ENCODE peak calls at places on chromosomes 16 and 17, in ten cellular contexts. One of them, this sample, is unnamed.

GRCh38 chr17:10003705-10004104 is 98.6 kb upstream of the RCVRN start:
- DNase-seq in AG10803: no peak
- DNase-seq in CD4-positive, alpha-beta T cell: no peak
- DNase-seq in gastrocnemius medialis: no peak
- DNase-seq in endothelial cell: no peak
- DNase-seq in heart right ventricle: no peak
- DNase-seq in coronary artery: no peak
- DNase-seq in cardiac fibroblast: no peak
- DNase-seq in AG04450: no peak
- DNase-seq in heart left ventricle: no peak
- DNase-seq in this sample: no peak

GRCh38 chr17:76405967-76406647 is 21.7 kb downstream of the SPHK1 start:
- DNase-seq in AG10803: no peak
- DNase-seq in CD4-positive, alpha-beta T cell: no peak
- DNase-seq in gastrocnemius medialis: peak; percentile 65
- DNase-seq in endothelial cell: no peak
- DNase-seq in heart right ventricle: peak; percentile 81
- DNase-seq in coronary artery: peak; percentile 71
- DNase-seq in cardiac fibroblast: peak; percentile 71
- DNase-seq in AG04450: no peak
- DNase-seq in heart left ventricle: peak; percentile 84
- DNase-seq in this sample: no peak

GRCh38 chr16:2483160-2483559 is 8.2 kb downstream of the TBC1D24 start:
- DNase-seq in AG10803: peak; percentile 52
- DNase-seq in CD4-positive, alpha-beta T cell: no peak
- DNase-seq in gastrocnemius medialis: no peak
- DNase-seq in endothelial cell: no peak
- DNase-seq in heart right ventricle: no peak
- DNase-seq in coronary artery: no peak
- DNase-seq in cardiac fibroblast: no peak
- DNase-seq in AG04450: no peak
- DNase-seq in heart left ventricle: no peak
- DNase-seq in this sample: no peak

GRCh38 chr17:78641243-78641642 is 64.0 kb upstream of the DNAH17 start:
- DNase-seq in AG10803: no peak
- DNase-seq in CD4-positive, alpha-beta T cell: no peak
- DNase-seq in gastrocnemius medialis: no peak
- DNase-seq in endothelial cell: no peak
- DNase-seq in heart right ventricle: no peak
- DNase-seq in coronary artery: peak; percentile 68
- DNase-seq in cardiac fibroblast: no peak
- DNase-seq in AG04450: no peak
- DNase-seq in heart left ventricle: no peak
- DNase-seq in this sample: no peak

GRCh38 chr16:4454618-4455017 is 19.8 kb downstream of the NMRAL1 start:
- DNase-seq in AG10803: no peak
- DNase-seq in CD4-positive, alpha-beta T cell: no peak
- DNase-seq in gastrocnemius medialis: no peak
- DNase-seq in endothelial cell: peak; percentile 41
- DNase-seq in heart right ventricle: no peak
- DNase-seq in coronary artery: no peak
- DNase-seq in cardiac fibroblast: no peak
- DNase-seq in AG04450: no peak
- DNase-seq in heart left ventricle: no peak
- DNase-seq in this sample: no peak

GRCh38 chr16:89344314-89344828 is 126.9 kb downstream of the ZNF778 start:
- DNase-seq in AG10803: no peak
- DNase-seq in CD4-positive, alpha-beta T cell: no peak
- DNase-seq in gastrocnemius medialis: no peak
- DNase-seq in endothelial cell: no peak
- DNase-seq in heart right ventricle: no peak
- DNase-seq in coronary artery: no peak
- DNase-seq in cardiac fibroblast: no peak
- DNase-seq in AG04450: no peak
- DNase-seq in heart left ventricle: no peak
- DNase-seq in this sample: no peak

GRCh38 chr17:61399131-61400057 is at the start of gene TBX2:
- DNase-seq in AG10803: peak; percentile 79
- DNase-seq in CD4-positive, alpha-beta T cell: no peak
- DNase-seq in gastrocnemius medialis: no peak
- DNase-seq in endothelial cell: peak; percentile 47
- DNase-seq in heart right ventricle: peak; percentile 84
- DNase-seq in coronary artery: peak; percentile 95
- DNase-seq in cardiac fibroblast: peak; percentile 95
- DNase-seq in AG04450: peak; percentile 93
- DNase-seq in heart left ventricle: peak; percentile 87
- DNase-seq in this sample: no peak

GRCh38 chr17:7354262-7354781 is 634 bp upstream of the TMEM95 start:
- DNase-seq in AG10803: peak; percentile 49
- DNase-seq in CD4-positive, alpha-beta T cell: no peak
- DNase-seq in gastrocnemius medialis: no peak
- DNase-seq in endothelial cell: no peak
- DNase-seq in heart right ventricle: no peak
- DNase-seq in coronary artery: no peak
- DNase-seq in cardiac fibroblast: peak; percentile 71
- DNase-seq in AG04450: no peak
- DNase-seq in heart left ventricle: no peak
- DNase-seq in this sample: no peak

GRCh38 chr17:39246274-39246673 is 20.5 kb upstream of the STAC2 start:
- DNase-seq in AG10803: no peak
- DNase-seq in CD4-positive, alpha-beta T cell: no peak
- DNase-seq in gastrocnemius medialis: no peak
- DNase-seq in endothelial cell: no peak
- DNase-seq in heart right ventricle: no peak
- DNase-seq in coronary artery: no peak
- DNase-seq in cardiac fibroblast: no peak
- DNase-seq in AG04450: no peak
- DNase-seq in heart left ventricle: no peak
- DNase-seq in this sample: no peak

GRCh38 chr16:69880640-69881133 is 70.4 kb upstream of the CLEC18A start:
- DNase-seq in AG10803: peak; percentile 71
- DNase-seq in CD4-positive, alpha-beta T cell: no peak
- DNase-seq in gastrocnemius medialis: no peak
- DNase-seq in endothelial cell: no peak
- DNase-seq in heart right ventricle: no peak
- DNase-seq in coronary artery: no peak
- DNase-seq in cardiac fibroblast: peak; percentile 65
- DNase-seq in AG04450: no peak
- DNase-seq in heart left ventricle: no peak
- DNase-seq in this sample: no peak

GRCh38 chr17:39794249-39794970 is 56.7 kb downstream of the GRB7 start:
- DNase-seq in AG10803: no peak
- DNase-seq in CD4-positive, alpha-beta T cell: peak; percentile 27
- DNase-seq in gastrocnemius medialis: no peak
- DNase-seq in endothelial cell: no peak
- DNase-seq in heart right ventricle: no peak
- DNase-seq in coronary artery: no peak
- DNase-seq in cardiac fibroblast: no peak
- DNase-seq in AG04450: no peak
- DNase-seq in heart left ventricle: no peak
- DNase-seq in this sample: no peak

DNA sequence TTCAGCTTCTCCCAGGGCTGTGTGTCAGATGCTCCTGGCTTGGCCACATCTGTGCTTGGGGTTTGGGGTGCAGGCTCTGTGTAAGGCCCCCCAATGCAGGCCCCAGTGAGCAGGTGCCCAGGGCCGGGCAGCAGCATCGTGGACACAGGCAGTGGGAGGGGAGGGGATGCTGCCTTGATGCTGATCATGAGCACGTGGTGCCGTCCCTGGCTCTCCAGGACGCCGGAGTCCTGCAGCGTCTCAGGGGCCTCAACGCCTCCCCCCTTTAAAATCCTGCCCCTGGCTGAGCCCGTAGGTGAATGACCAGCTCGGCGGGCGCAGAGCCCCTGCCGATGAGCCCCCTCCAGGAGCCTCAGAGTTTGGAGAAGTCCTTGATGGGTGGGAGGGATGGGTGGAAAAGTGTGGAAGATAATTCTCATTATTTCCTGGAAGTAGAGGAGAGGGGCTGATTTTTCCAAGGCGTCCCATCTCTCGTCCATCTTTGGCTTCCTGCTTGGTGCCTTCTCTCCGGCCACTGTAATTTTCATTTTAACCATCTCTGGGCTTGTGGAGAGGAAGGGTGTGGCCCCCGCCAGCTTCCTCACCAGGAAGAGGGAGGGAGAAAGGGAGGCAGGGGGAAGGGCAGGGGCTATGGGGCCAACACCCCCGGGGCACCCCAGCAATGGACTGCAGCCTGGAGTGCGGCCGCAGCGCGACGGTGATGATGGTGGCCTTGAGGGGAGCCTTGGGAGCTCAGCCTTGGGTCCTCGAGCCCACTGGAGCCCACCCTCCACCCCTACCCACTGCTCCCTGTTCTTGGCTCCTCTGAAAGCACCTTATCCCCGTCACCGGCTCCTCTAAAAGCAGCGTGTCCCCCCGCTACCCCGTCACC is 9.3 kb downstream of the METRNL start:
- DNase-seq in AG10803: no peak
- DNase-seq in CD4-positive, alpha-beta T cell: no peak
- DNase-seq in gastrocnemius medialis: no peak
- DNase-seq in endothelial cell: no peak
- DNase-seq in heart right ventricle: no peak
- DNase-seq in coronary artery: no peak
- DNase-seq in cardiac fibroblast: no peak
- DNase-seq in AG04450: no peak
- DNase-seq in heart left ventricle: no peak
- DNase-seq in this sample: no peak
- TF ChIP-seq CTCF in AG10803: no peak
- TF ChIP-seq CTCF in CD4-positive, alpha-beta T cell: no peak
- TF ChIP-seq CTCF in gastrocnemius medialis: no peak
- TF ChIP-seq CTCF in endothelial cell: no peak
- TF ChIP-seq CTCF in heart right ventricle: no peak
- TF ChIP-seq CTCF in coronary artery: no peak
- TF ChIP-seq CTCF in cardiac fibroblast: no peak
- TF ChIP-seq CTCF in AG04450: no peak
- TF ChIP-seq CTCF in heart left ventricle: no peak
- TF ChIP-seq CTCF in this sample: no peak

GRCh38 chr16:48231675-48232214 is 12.4 kb upstream of the LONP2 start:
- DNase-seq in AG10803: peak; percentile 53
- DNase-seq in CD4-positive, alpha-beta T cell: no peak
- DNase-seq in gastrocnemius medialis: no peak
- DNase-seq in endothelial cell: peak; percentile 57
- DNase-seq in heart right ventricle: no peak
- DNase-seq in coronary artery: no peak
- DNase-seq in cardiac fibroblast: peak; percentile 61
- DNase-seq in AG04450: peak; percentile 2
- DNase-seq in heart left ventricle: no peak
- DNase-seq in this sample: no peak
- TF ChIP-seq CTCF in AG10803: peak; percentile 71
- TF ChIP-seq CTCF in CD4-positive, alpha-beta T cell: no peak
- TF ChIP-seq CTCF in gastrocnemius medialis: no peak
- TF ChIP-seq CTCF in endothelial cell: no peak
- TF ChIP-seq CTCF in heart right ventricle: peak; percentile 33
- TF ChIP-seq CTCF in coronary artery: no peak
- TF ChIP-seq CTCF in cardiac fibroblast: peak; percentile 72
- TF ChIP-seq CTCF in AG04450: peak; percentile 74
- TF ChIP-seq CTCF in heart left ventricle: peak; percentile 33
- TF ChIP-seq CTCF in this sample: no peak

GRCh38 chr17:15884731-15885130 is 60.2 kb upstream of the ADORA2B start:
- DNase-seq in AG10803: peak; percentile 23
- DNase-seq in CD4-positive, alpha-beta T cell: no peak
- DNase-seq in gastrocnemius medialis: no peak
- DNase-seq in endothelial cell: no peak
- DNase-seq in heart right ventricle: no peak
- DNase-seq in coronary artery: no peak
- DNase-seq in cardiac fibroblast: peak; percentile 28
- DNase-seq in AG04450: no peak
- DNase-seq in heart left ventricle: no peak
- DNase-seq in this sample: no peak

GRCh38 chr17:15882777-15883176 is 62.2 kb upstream of the ADORA2B start:
- DNase-seq in AG10803: no peak
- DNase-seq in CD4-positive, alpha-beta T cell: no peak
- DNase-seq in gastrocnemius medialis: no peak
- DNase-seq in endothelial cell: no peak
- DNase-seq in heart right ventricle: no peak
- DNase-seq in coronary artery: no peak
- DNase-seq in cardiac fibroblast: no peak
- DNase-seq in AG04450: no peak
- DNase-seq in heart left ventricle: no peak
- DNase-seq in this sample: no peak

GRCh38 chr17:15885770-15886169 is 59.2 kb upstream of the ADORA2B start:
- DNase-seq in AG10803: no peak
- DNase-seq in CD4-positive, alpha-beta T cell: no peak
- DNase-seq in gastrocnemius medialis: no peak
- DNase-seq in endothelial cell: no peak
- DNase-seq in heart right ventricle: no peak
- DNase-seq in coronary artery: no peak
- DNase-seq in cardiac fibroblast: no peak
- DNase-seq in AG04450: no peak
- DNase-seq in heart left ventricle: no peak
- DNase-seq in this sample: no peak

GRCh38 chr17:15883617-15884111 is 61.3 kb upstream of the ADORA2B start:
- DNase-seq in AG10803: peak; percentile 55
- DNase-seq in CD4-positive, alpha-beta T cell: no peak
- DNase-seq in gastrocnemius medialis: no peak
- DNase-seq in endothelial cell: no peak
- DNase-seq in heart right ventricle: no peak
- DNase-seq in coronary artery: no peak
- DNase-seq in cardiac fibroblast: peak; percentile 88
- DNase-seq in AG04450: peak; percentile 62
- DNase-seq in heart left ventricle: no peak
- DNase-seq in this sample: no peak

DNA sequence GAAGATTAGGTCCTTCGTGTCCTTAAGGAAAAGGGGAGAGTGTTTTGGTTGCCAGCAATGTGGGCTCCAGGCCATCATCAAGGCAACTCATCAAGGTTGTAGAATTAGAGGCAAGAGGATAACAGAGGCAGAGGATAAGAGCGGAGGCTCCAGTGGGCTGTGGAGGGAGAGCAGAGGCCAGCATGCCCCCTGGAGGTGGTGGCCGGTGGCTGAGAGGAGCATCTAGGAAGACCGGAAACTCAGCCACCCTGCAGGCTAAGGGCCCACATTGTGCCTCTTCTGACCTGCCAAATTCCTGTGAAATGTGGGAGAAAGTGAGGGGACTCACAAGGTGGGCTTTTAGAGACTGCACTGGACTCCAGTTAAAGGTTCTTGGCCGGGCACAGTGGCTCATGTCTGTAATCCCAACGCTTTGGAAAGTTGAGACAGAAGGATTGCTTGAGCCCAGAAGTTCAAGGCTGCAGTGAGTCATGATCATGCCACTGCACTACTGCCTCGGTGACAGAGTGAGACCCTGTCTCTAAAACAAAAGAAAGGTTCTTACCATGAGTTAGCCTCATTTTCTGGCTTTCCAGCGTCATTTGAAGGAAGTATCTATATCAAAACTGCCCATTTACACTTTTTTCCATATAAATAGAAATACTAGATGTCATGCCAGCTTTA is 62.7 kb upstream of the ADORA2B start:
- DNase-seq in AG10803: no peak
- DNase-seq in CD4-positive, alpha-beta T cell: no peak
- DNase-seq in gastrocnemius medialis: no peak
- DNase-seq in endothelial cell: no peak
- DNase-seq in heart right ventricle: no peak
- DNase-seq in coronary artery: no peak
- DNase-seq in cardiac fibroblast: no peak
- DNase-seq in AG04450: no peak
- DNase-seq in heart left ventricle: no peak
- DNase-seq in this sample: no peak
- TF ChIP-seq CTCF in AG10803: no peak
- TF ChIP-seq CTCF in CD4-positive, alpha-beta T cell: no peak
- TF ChIP-seq CTCF in gastrocnemius medialis: no peak
- TF ChIP-seq CTCF in endothelial cell: no peak
- TF ChIP-seq CTCF in heart right ventricle: no peak
- TF ChIP-seq CTCF in coronary artery: no peak
- TF ChIP-seq CTCF in cardiac fibroblast: peak; percentile 9
- TF ChIP-seq CTCF in AG04450: peak; percentile 13
- TF ChIP-seq CTCF in heart left ventricle: no peak
- TF ChIP-seq CTCF in this sample: no peak

GRCh38 chr17:56305017-56305416 is 151.7 kb downstream of the ANKFN1 start:
- DNase-seq in AG10803: no peak
- DNase-seq in CD4-positive, alpha-beta T cell: no peak
- DNase-seq in gastrocnemius medialis: no peak
- DNase-seq in endothelial cell: no peak
- DNase-seq in heart right ventricle: no peak
- DNase-seq in coronary artery: no peak
- DNase-seq in cardiac fibroblast: no peak
- DNase-seq in AG04450: no peak
- DNase-seq in heart left ventricle: no peak
- DNase-seq in this sample: no peak
- TF ChIP-seq CTCF in AG10803: no peak
- TF ChIP-seq CTCF in CD4-positive, alpha-beta T cell: no peak
- TF ChIP-seq CTCF in gastrocnemius medialis: no peak
- TF ChIP-seq CTCF in endothelial cell: peak; percentile 29
- TF ChIP-seq CTCF in heart right ventricle: no peak
- TF ChIP-seq CTCF in coronary artery: no peak
- TF ChIP-seq CTCF in cardiac fibroblast: no peak
- TF ChIP-seq CTCF in AG04450: no peak
- TF ChIP-seq CTCF in heart left ventricle: no peak
- TF ChIP-seq CTCF in this sample: no peak